ENCODE peak calls at places on chromosome 16, in eight cellular contexts. P is uterus, N is B cell, C is fibroblast of pulmonary artery, Z is heart right ventricle, T is fibroblast of mammary gland, W is heart left ventricle, K is GM12864. Q is an unnamed sample.

GRCh38 chr16:54923055-54923473 is 7.6 kb upstream of the IRX5 start:
- DNase-seq in P (no peak), N (no peak), C (no peak), Z (no peak), T (peak; percentile 44), W (peak; percentile 32), K (no peak), Q (no peak)

GRCh38 chr16:90043526-90043925 is 24.3 kb upstream of the DBNDD1 start:
- DNase-seq in P (no peak), N (peak; percentile 15), C (no peak), Z (no peak), T (no peak), W (no peak), K (no peak), Q (peak; percentile 40)

GRCh38 chr16:30951785-30952184 is 2.9 kb downstream of the ORAI3 start:
- DNase-seq in P (peak; percentile 78), N (no peak), C (peak; percentile 87), Z (peak; percentile 68), T (peak; percentile 75), W (peak; percentile 69), K (no peak), Q (no peak)

GRCh38 chr16:70444249-70445063 is 5.6 kb upstream of the ST3GAL2 start:
- DNase-seq in P (no peak), N (no peak), C (no peak), Z (no peak), T (no peak), W (no peak), K (no peak), Q (no peak)

GRCh38 chr16:22641030-22641671 is 130.5 kb downstream of the NPIPB5 start:
- DNase-seq in P (no peak), N (no peak), C (peak; percentile 61), Z (no peak), T (peak; percentile 59), W (no peak), K (no peak), Q (peak; percentile 39)

GRCh38 chr16:2852003-2852730 is 5.8 kb downstream of the PRSS22 start:
- DNase-seq in P (no peak), N (peak; percentile 24), C (no peak), Z (no peak), T (no peak), W (no peak), K (no peak), Q (no peak)

GRCh38 chr16:31086629-31086906 is 2.2 kb downstream of the PRSS53 start:
- DNase-seq in P (no peak), N (no peak), C (no peak), Z (no peak), T (no peak), W (no peak), K (no peak), Q (no peak)

GRCh38 chr16:53433930-53434435 is 288 bp upstream of the RBL2 start:
- DNase-seq in P (no peak), N (no peak), C (peak; percentile 83), Z (no peak), T (peak; percentile 75), W (peak; percentile 90), K (peak; percentile 39), Q (no peak)

GRCh38 chr16:12602811-12603698 is 200.6 kb downstream of the CPPED1 start:
- DNase-seq in P (no peak), N (no peak), C (no peak), Z (no peak), T (no peak), W (no peak), K (no peak), Q (no peak)

GRCh38 chr16:88482630-88483391 is 29.7 kb downstream of the ZFPM1 start:
- DNase-seq in P (no peak), N (no peak), C (no peak), Z (no peak), T (no peak), W (no peak), K (no peak), Q (no peak)

GRCh38 chr16:27995378-27995777 is 68.1 kb downstream of the GSG1L start:
- DNase-seq in P (no peak), N (no peak), C (no peak), Z (no peak), T (no peak), W (no peak), K (no peak), Q (no peak)

GRCh38 chr16:56910654-56911539 is 21.0 kb upstream of the HERPUD1 start:
- DNase-seq in P (no peak), N (no peak), C (peak; percentile 96), Z (no peak), T (peak; percentile 84), W (no peak), K (no peak), Q (no peak)

GRCh38 chr16:52552643-52553042 is 5.7 kb upstream of the TOX3 start:
- DNase-seq in P (no peak), N (no peak), C (no peak), Z (no peak), T (no peak), W (no peak), K (no peak), Q (no peak)

GRCh38 chr16:55437627-55438026 is 41.4 kb upstream of the MMP2 start:
- DNase-seq in P (no peak), N (no peak), C (peak; percentile 32), Z (no peak), T (peak; percentile 75), W (no peak), K (no peak), Q (no peak)

GRCh38 chr16:69406780-69407331 is 17.6 kb upstream of the CYB5B start:
- DNase-seq in P (no peak), N (no peak), C (no peak), Z (no peak), T (no peak), W (no peak), K (no peak), Q (no peak)

GRCh38 chr16:24921229-24921628 is 75.5 kb downstream of the SLC5A11 start:
- DNase-seq in P (no peak), N (no peak), C (no peak), Z (no peak), T (no peak), W (no peak), K (no peak), Q (no peak)

GRCh38 chr16:60648260-60648659 is 1388.0 kb downstream of the CDH8 start:
- DNase-seq in P (no peak), N (no peak), C (peak; percentile 0), Z (no peak), T (no peak), W (no peak), K (no peak), Q (no peak)

GRCh38 chr16:87053016-87053982 is 263.9 kb downstream of the C16orf95 start:
- DNase-seq in P (no peak), N (no peak), C (no peak), Z (no peak), T (no peak), W (no peak), K (no peak), Q (no peak)
- TF ChIP-seq CTCF in P (no peak), N (no peak), C (peak; percentile 4), Z (no peak), T (no peak), W (no peak), K (no peak), Q (no peak)

GRCh38 chr16:67088551-67088950 is 21.2 kb upstream of the PHAF1 start:
- DNase-seq in P (no peak), N (no peak), C (no peak), Z (no peak), T (no peak), W (no peak), K (no peak), Q (no peak)
- TF ChIP-seq CTCF in P (no peak), N (no peak), C (no peak), Z (no peak), T (no peak), W (no peak), K (no peak), Q (no peak)

DNA sequence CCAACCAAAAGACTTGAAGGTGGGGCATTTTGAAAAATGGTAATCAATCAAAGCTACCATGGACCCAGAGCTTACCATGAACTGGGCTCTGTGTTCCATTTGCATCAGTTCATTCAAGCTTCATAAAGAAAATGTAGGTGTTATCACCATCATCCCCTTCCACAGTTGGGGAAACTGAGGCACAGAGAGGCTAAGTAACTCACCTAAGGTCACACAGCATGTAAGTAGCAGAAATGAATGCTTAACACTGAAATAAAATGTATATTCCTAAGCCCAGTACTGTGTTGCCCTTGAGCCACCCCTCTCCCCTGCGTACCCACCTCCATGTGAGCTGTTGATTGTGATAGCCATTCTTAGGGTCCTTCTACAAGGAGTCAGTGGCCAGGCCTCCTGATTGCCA is 83.6 kb downstream of the VAT1L start:
- DNase-seq in P (no peak), N (no peak), C (no peak), Z (no peak), T (no peak), W (no peak), K (no peak), Q (no peak)
- TF ChIP-seq CTCF in P (no peak), N (no peak), C (no peak), Z (no peak), T (no peak), W (no peak), K (no peak), Q (no peak)

DNA sequence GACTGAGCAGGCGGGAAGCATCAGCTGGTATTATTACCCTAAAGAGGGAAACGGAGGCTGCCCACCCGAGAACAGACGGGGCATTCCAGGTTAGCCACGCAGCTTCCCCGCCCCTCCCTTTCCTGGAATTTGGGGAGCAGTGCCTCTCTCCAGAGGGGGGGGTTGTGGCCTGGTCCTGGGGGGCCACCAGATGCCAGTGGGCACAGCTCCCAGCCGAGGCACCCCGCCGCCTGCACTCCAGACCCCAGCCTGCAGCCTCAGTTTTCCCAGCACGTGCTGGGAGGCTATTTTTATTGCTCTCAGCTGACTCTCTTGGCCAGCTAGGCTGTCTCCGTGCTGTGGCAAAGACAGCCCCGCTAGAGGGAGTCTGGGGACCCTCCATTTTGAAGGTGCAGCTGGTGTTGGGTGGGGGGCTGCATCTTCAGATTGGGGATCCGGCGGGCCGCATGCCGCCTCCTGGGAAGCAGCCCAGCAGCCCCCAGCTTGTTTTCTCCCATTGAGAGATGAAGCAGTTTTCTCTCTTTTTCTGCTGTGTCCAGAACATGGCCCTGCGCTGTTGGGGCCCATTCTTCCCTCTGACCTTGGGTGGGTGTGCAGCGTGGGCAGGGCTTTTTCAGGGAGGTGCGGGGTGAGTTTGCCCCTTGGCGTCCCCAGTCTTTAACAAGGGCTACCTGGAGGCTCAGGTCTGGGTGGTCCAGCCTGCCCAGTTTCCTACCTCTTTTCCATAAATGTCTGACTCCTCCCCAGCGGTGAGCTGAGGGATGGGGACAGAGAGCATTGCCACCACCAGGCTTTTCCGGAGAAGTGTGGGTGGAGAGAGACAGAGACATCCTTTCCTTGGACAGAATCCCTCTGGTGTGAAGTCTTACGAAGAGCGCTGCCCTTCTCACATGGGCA is 62.5 kb upstream of the GSE1 start:
- DNase-seq in P (no peak), N (no peak), C (no peak), Z (no peak), T (no peak), W (peak; percentile 56), K (no peak), Q (no peak)
- TF ChIP-seq CTCF in P (peak; percentile 7), N (no peak), C (no peak), Z (peak; percentile 33), T (no peak), W (no peak), K (peak; percentile 11), Q (no peak)

GRCh38 chr16:71479420-71479819 is 9.7 kb downstream of the ZNF19 start:
- DNase-seq in P (no peak), N (no peak), C (peak; percentile 53), Z (no peak), T (peak; percentile 50), W (no peak), K (no peak), Q (peak; percentile 45)
- TF ChIP-seq CTCF in P (no peak), N (no peak), C (peak; percentile 70), Z (no peak), T (peak; percentile 65), W (no peak), K (peak; percentile 37), Q (peak; percentile 64)

GRCh38 chr16:84308120-84308519 is 13.4 kb downstream of the WFDC1 start:
- DNase-seq in P (peak; percentile 31), N (no peak), C (peak; percentile 51), Z (peak; percentile 57), T (peak; percentile 38), W (peak; percentile 62), K (no peak), Q (peak; percentile 78)
- TF ChIP-seq CTCF in P (peak; percentile 29), N (no peak), C (peak; percentile 55), Z (peak; percentile 51), T (peak; percentile 41), W (peak; percentile 34), K (peak; percentile 41), Q (peak; percentile 61)